ENCODE peak calls at places on chromosome 22, in four cellular contexts. K, X, W and V are unnamed samples.

GRCh38 chr22:49238181-49239141 is 589.2 kb downstream of the BRD1 start:
- DNase-seq in K (no peak), X (peak), W (no peak), V (no peak)

GRCh38 chr22:22031183-22031560 is 48.6 kb upstream of the TOP3B start:
- DNase-seq in K (no peak), X (no peak), W (no peak), V (no peak)

GRCh38 chr22:31488346-31488883 is 1.2 kb downstream of the EIF4ENIF1 start:
- DNase-seq in K (no peak), X (no peak), W (no peak), V (no peak)

GRCh38 chr22:47175151-47175760 is 412.8 kb downstream of the TBC1D22A start:
- DNase-seq in K (peak), X (peak), W (no peak), V (no peak)

GRCh38 chr22:45869448-45869847 is 107.5 kb downstream of the WNT7B start:
- DNase-seq in K (no peak), X (no peak), W (no peak), V (no peak)

GRCh38 chr22:38862375-38863329 is 9.4 kb downstream of the CBX6 start:
- DNase-seq in K (no peak), X (peak), W (no peak), V (no peak)

GRCh38 chr22:26588749-26589366 is 1.1 kb downstream of the TPST2 start:
- DNase-seq in K (no peak), X (no peak), W (no peak), V (no peak)

GRCh38 chr22:31474743-31475142 is 14.9 kb downstream of the EIF4ENIF1 start:
- DNase-seq in K (peak), X (no peak), W (no peak), V (no peak)

GRCh38 chr22:40479126-40479800 is 108.9 kb downstream of the SGSM3 start:
- DNase-seq in K (no peak), X (no peak), W (no peak), V (peak)

GRCh38 chr22:42688241-42688913 is 32.3 kb downstream of the A4GALT start:
- DNase-seq in K (peak), X (peak), W (no peak), V (peak)

GRCh38 chr22:38505595-38506117 is 455 bp downstream of the DDX17 start:
- DNase-seq in K (peak), X (no peak), W (no peak), V (peak)

GRCh38 chr22:27331526-27332281 is 469.9 kb downstream of the MN1 start:
- DNase-seq in K (peak), X (peak), W (no peak), V (peak)

GRCh38 chr22:35299217-35299716 is 427 bp upstream of the TOM1 start:
- DNase-seq in K (no peak), X (no peak), W (no peak), V (no peak)

GRCh38 chr22:17074648-17075002 is 10.2 kb upstream of the IL17RA start:
- DNase-seq in K (peak), X (no peak), W (no peak), V (no peak)

GRCh38 chr22:27747396-27748256 is 53.9 kb downstream of the MN1 start:
- DNase-seq in K (no peak), X (no peak), W (no peak), V (peak)

GRCh38 chr22:43207386-43207785 is 20.5 kb upstream of the TTLL12 start:
- DNase-seq in K (no peak), X (no peak), W (no peak), V (no peak)

GRCh38 chr22:36910461-36910860 is 3.0 kb upstream of the CSF2RB start:
- DNase-seq in K (no peak), X (no peak), W (no peak), V (no peak)

GRCh38 chr22:36914383-36914752 is 940 bp downstream of the CSF2RB start:
- DNase-seq in K (no peak), X (no peak), W (no peak), V (no peak)

GRCh38 chr22:36911887-36912661 is 1.4 kb upstream of the CSF2RB start:
- DNase-seq in K (no peak), X (peak), W (no peak), V (peak)

GRCh38 chr22:36913431-36914382 is at the start of gene CSF2RB:
- DNase-seq in K (no peak), X (no peak), W (no peak), V (no peak)

DNA sequence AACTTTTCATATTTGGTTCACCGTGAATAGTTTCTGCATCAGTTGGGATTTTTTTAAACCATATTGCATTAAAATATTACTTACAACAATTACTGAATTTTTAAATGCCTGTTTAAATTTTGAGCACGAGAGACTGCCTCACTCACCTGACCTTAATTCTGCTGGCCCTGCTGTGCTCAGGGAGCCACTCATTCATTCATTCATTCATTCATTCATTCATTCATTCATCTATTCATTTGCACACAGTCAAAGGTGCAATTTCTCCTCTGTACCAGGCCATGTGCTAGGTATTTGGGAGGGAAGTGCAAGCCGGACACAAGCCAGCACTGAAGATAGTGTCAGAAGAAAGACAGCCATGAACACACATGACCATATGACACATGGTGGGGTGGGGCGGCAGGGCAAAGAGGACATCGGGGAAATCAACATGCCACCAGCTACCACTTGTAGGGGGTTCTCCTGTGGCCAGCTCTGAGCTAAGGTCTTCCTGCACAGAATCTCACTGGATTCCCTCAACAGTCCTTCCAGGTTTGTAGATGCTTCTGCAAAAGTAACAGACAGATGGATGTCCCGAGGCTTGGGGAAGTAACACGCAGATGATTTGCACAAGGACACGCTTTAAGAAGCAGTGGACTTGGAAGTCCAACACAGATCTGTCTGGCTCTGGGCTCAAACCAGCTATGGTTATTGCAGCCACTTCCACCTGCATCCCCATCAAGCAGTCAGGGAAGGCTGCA is 566 bp upstream of the CSF2RB start:
- DNase-seq in K (no peak), X (no peak), W (no peak), V (no peak)
- H3K4me2 ChIP-seq in K (no peak), X (no peak), W (peak), V (no peak)

GRCh38 chr22:20315337-20316216 is 4.3 kb downstream of the DGCR6L start:
- DNase-seq in K (no peak), X (peak), W (no peak), V (no peak)
- H2BK120ac ChIP-seq in K (no peak), X (no peak), W (no peak), V (no peak)

GRCh38 chr22:23071163-23072034 is 1.1 kb downstream of the GNAZ start:
- DNase-seq in K (no peak), X (no peak), W (no peak), V (no peak)

GRCh38 chr22:23074451-23074850 is 4.1 kb downstream of the GNAZ start:
- DNase-seq in K (no peak), X (no peak), W (no peak), V (no peak)

GRCh38 chr22:23073506-23074229 is 3.3 kb downstream of the GNAZ start:
- DNase-seq in K (no peak), X (no peak), W (no peak), V (no peak)

GRCh38 chr22:23072035-23072910 is 2.0 kb downstream of the GNAZ start:
- DNase-seq in K (peak), X (no peak), W (no peak), V (peak)

DNA sequence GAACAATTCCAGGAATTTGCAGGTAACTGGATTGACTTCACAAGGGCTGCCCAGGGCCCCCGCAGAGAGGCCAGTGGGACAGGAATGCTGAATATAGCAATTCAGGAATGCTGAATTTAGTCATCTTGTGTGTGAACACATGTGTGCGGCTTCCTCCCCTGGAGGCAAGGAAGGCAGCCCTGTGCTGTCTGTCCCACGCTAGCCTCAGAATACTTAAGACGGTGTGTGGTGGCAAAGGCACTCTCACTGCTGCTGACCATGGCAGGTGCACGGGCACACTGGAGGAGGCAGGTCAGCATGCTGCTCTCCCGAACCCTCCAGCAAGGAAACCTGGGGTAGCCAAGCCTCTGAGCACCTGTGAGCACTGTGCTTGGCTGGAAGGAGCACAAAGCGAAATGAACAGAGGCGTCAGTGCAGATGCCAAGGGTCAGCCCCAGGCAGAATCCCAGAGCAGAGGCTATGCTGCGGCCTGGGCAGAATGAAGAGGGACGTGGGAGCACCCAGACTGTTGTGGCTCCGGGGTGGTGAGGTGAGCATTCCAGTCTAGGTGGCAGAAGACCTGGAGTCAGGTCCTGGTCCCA is 2.7 kb downstream of the GNAZ start:
- DNase-seq in K (no peak), X (no peak), W (no peak), V (peak)
- H4K5ac ChIP-seq in K (no peak), X (no peak), W (no peak), V (no peak)

DNA sequence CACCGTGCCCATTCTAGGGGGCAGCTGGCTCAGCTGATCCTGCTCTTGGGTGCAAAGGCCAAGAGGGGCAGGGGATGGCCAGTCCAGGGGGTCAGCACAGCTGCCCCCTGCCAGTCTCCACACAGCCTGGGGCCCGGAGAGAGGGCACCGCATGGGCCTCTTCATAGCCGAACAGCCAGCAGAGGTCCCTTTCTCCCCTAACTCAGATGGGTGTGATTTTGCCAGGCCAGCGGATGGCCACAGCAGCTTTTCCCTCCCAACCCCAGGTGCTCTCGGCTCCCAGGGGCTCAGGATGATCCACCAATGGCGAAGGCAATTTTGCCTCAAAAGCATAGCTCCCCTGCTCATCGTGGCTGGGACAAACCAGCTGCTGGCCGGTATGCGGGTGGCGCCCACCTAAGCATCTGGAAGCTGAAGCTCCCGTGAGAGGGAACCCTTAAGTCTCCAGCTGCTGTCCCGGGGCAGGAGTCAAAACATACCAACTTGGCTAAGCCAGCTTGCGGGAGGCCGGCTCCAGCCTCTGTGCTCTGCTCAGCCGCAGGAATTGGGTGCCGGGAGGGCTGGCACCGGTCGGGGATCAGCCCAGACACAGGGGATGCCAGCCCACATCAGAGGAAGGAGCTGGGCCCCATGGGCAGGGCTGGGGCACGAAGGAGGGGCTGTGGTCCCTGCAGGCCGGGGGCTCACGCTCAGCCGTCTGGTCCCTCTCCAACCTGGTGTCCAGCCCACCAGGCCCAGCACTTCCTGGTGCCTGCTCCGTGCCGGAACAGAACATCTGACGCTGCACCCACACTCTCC is 30.5 kb upstream of the GNB1L start:
- DNase-seq in K (no peak), X (no peak), W (no peak), V (no peak)
- H3K4me2 ChIP-seq in K (no peak), X (no peak), W (no peak), V (no peak)

GRCh38 chr22:28983788-28984441 is 77.7 kb downstream of the C22orf31 start:
- DNase-seq in K (no peak), X (no peak), W (no peak), V (peak)
- H2BK120ac ChIP-seq in K (no peak), X (no peak), W (no peak), V (no peak)